ENCODE peak calls at places on chromosomes 6 and 20, in nine cellular contexts. One of them, this sample, is unnamed.

GRCh38 chr6:16909599-16910360 is 148.5 kb upstream of the ATXN1 start:
- DNase-seq in astrocyte of the cerebellum: no peak
- DNase-seq in AG09309: peak; percentile 84
- DNase-seq in esophagus squamous epithelium: no peak
- DNase-seq in keratinocyte: no peak
- DNase-seq in HFFc6: peak; percentile 99
- DNase-seq in fibroblast of lung: peak; percentile 97
- DNase-seq in stomach: no peak
- DNase-seq in endothelial cell of umbilical vein: no peak
- DNase-seq in this sample: no peak

GRCh38 chr6:10633216-10633615 is 61.2 kb downstream of the C6orf52 start:
- DNase-seq in stomach: no peak
- DNase-seq in endothelial cell of umbilical vein: peak; percentile 76
- DNase-seq in HFFc6: peak; percentile 91
- DNase-seq in AG09309: peak; percentile 11
- DNase-seq in fibroblast of lung: peak; percentile 82
- DNase-seq in keratinocyte: peak; percentile 60
- DNase-seq in astrocyte of the cerebellum: peak; percentile 33
- DNase-seq in esophagus squamous epithelium: no peak
- DNase-seq in this sample: no peak

GRCh38 chr6:134022650-134023049 is 29.8 kb downstream of the SLC2A12 start:
- DNase-seq in HFFc6: no peak
- DNase-seq in endothelial cell of umbilical vein: no peak
- DNase-seq in stomach: no peak
- DNase-seq in keratinocyte: no peak
- DNase-seq in AG09309: no peak
- DNase-seq in astrocyte of the cerebellum: no peak
- DNase-seq in esophagus squamous epithelium: no peak
- DNase-seq in fibroblast of lung: no peak
- DNase-seq in this sample: no peak

GRCh38 chr6:73152998-73153757 is 72.1 kb downstream of the KHDC1L start:
- DNase-seq in stomach: no peak
- DNase-seq in keratinocyte: no peak
- DNase-seq in endothelial cell of umbilical vein: no peak
- DNase-seq in esophagus squamous epithelium: no peak
- DNase-seq in HFFc6: peak; percentile 30
- DNase-seq in AG09309: peak; percentile 17
- DNase-seq in fibroblast of lung: peak; percentile 14
- DNase-seq in astrocyte of the cerebellum: no peak
- DNase-seq in this sample: no peak

GRCh38 chr20:24487240-24487639 is 17.8 kb downstream of the SYNDIG1 start:
- DNase-seq in endothelial cell of umbilical vein: no peak
- DNase-seq in HFFc6: no peak
- DNase-seq in AG09309: no peak
- DNase-seq in keratinocyte: no peak
- DNase-seq in stomach: no peak
- DNase-seq in esophagus squamous epithelium: no peak
- DNase-seq in fibroblast of lung: no peak
- DNase-seq in astrocyte of the cerebellum: no peak
- DNase-seq in this sample: no peak

GRCh38 chr6:1712451-1712850 is 102.7 kb downstream of the FOXC1 start:
- DNase-seq in keratinocyte: no peak
- DNase-seq in AG09309: no peak
- DNase-seq in esophagus squamous epithelium: no peak
- DNase-seq in astrocyte of the cerebellum: no peak
- DNase-seq in fibroblast of lung: no peak
- DNase-seq in stomach: no peak
- DNase-seq in HFFc6: no peak
- DNase-seq in endothelial cell of umbilical vein: no peak
- DNase-seq in this sample: no peak

GRCh38 chr6:157304840-157305675 is 18.3 kb downstream of the TMEM242 start:
- DNase-seq in AG09309: no peak
- DNase-seq in esophagus squamous epithelium: no peak
- DNase-seq in astrocyte of the cerebellum: no peak
- DNase-seq in stomach: peak; percentile 44
- DNase-seq in HFFc6: peak; percentile 9
- DNase-seq in fibroblast of lung: peak; percentile 57
- DNase-seq in endothelial cell of umbilical vein: peak; percentile 85
- DNase-seq in keratinocyte: no peak
- DNase-seq in this sample: no peak

GRCh38 chr6:12761376-12762115 is 45.0 kb downstream of the PHACTR1 start:
- DNase-seq in endothelial cell of umbilical vein: no peak
- DNase-seq in AG09309: peak; percentile 87
- DNase-seq in stomach: no peak
- DNase-seq in astrocyte of the cerebellum: no peak
- DNase-seq in fibroblast of lung: peak; percentile 98
- DNase-seq in HFFc6: peak; percentile 95
- DNase-seq in esophagus squamous epithelium: no peak
- DNase-seq in keratinocyte: no peak
- DNase-seq in this sample: no peak

GRCh38 chr6:1059596-1059995 is 252.3 kb upstream of the FOXQ1 start:
- DNase-seq in astrocyte of the cerebellum: no peak
- DNase-seq in stomach: no peak
- DNase-seq in HFFc6: no peak
- DNase-seq in AG09309: no peak
- DNase-seq in endothelial cell of umbilical vein: no peak
- DNase-seq in fibroblast of lung: no peak
- DNase-seq in esophagus squamous epithelium: no peak
- DNase-seq in keratinocyte: no peak
- DNase-seq in this sample: no peak

GRCh38 chr6:130978660-130979396 is 84.2 kb downstream of the EPB41L2 start:
- DNase-seq in astrocyte of the cerebellum: no peak
- DNase-seq in fibroblast of lung: no peak
- DNase-seq in endothelial cell of umbilical vein: no peak
- DNase-seq in keratinocyte: no peak
- DNase-seq in stomach: no peak
- DNase-seq in AG09309: no peak
- DNase-seq in esophagus squamous epithelium: no peak
- DNase-seq in HFFc6: no peak
- DNase-seq in this sample: no peak

GRCh38 chr6:110529355-110529754 is 52.9 kb upstream of the SLC22A16 start:
- DNase-seq in HFFc6: peak; percentile 81
- DNase-seq in AG09309: no peak
- DNase-seq in fibroblast of lung: peak; percentile 76
- DNase-seq in esophagus squamous epithelium: no peak
- DNase-seq in stomach: no peak
- DNase-seq in astrocyte of the cerebellum: no peak
- DNase-seq in endothelial cell of umbilical vein: peak; percentile 52
- DNase-seq in keratinocyte: no peak
- DNase-seq in this sample: no peak

GRCh38 chr6:167115054-167115453 is 7.8 kb upstream of the CCR6 start:
- DNase-seq in AG09309: no peak
- DNase-seq in esophagus squamous epithelium: no peak
- DNase-seq in endothelial cell of umbilical vein: no peak
- DNase-seq in keratinocyte: no peak
- DNase-seq in fibroblast of lung: no peak
- DNase-seq in astrocyte of the cerebellum: no peak
- DNase-seq in HFFc6: no peak
- DNase-seq in stomach: no peak
- DNase-seq in this sample: no peak

GRCh38 chr6:169880516-169880915 is 129.1 kb downstream of the ERMARD start:
- DNase-seq in stomach: no peak
- DNase-seq in esophagus squamous epithelium: no peak
- DNase-seq in astrocyte of the cerebellum: no peak
- DNase-seq in HFFc6: no peak
- DNase-seq in endothelial cell of umbilical vein: no peak
- DNase-seq in keratinocyte: no peak
- DNase-seq in AG09309: no peak
- DNase-seq in fibroblast of lung: no peak
- DNase-seq in this sample: no peak

GRCh38 chr6:4253604-4254211 is 118.3 kb upstream of the ECI2 start:
- DNase-seq in AG09309: peak; percentile 27
- DNase-seq in fibroblast of lung: peak; percentile 65
- DNase-seq in esophagus squamous epithelium: no peak
- DNase-seq in endothelial cell of umbilical vein: peak; percentile 96
- DNase-seq in stomach: peak; percentile 32
- DNase-seq in astrocyte of the cerebellum: peak; percentile 34
- DNase-seq in keratinocyte: no peak
- DNase-seq in HFFc6: peak; percentile 78
- DNase-seq in this sample: no peak
- TF ChIP-seq CTCF in AG09309: peak; percentile 65
- TF ChIP-seq CTCF in fibroblast of lung: peak; percentile 70
- TF ChIP-seq CTCF in esophagus squamous epithelium: peak; percentile 39
- TF ChIP-seq CTCF in endothelial cell of umbilical vein: peak; percentile 75
- TF ChIP-seq CTCF in stomach: peak; percentile 34
- TF ChIP-seq CTCF in astrocyte of the cerebellum: peak; percentile 61
- TF ChIP-seq CTCF in keratinocyte: peak; percentile 73
- TF ChIP-seq CTCF in HFFc6: peak; percentile 74
- TF ChIP-seq CTCF in this sample: no peak

GRCh38 chr6:76166874-76167273 is 94.4 kb upstream of the IMPG1 start:
- DNase-seq in endothelial cell of umbilical vein: no peak
- DNase-seq in fibroblast of lung: no peak
- DNase-seq in keratinocyte: no peak
- DNase-seq in esophagus squamous epithelium: no peak
- DNase-seq in stomach: no peak
- DNase-seq in astrocyte of the cerebellum: no peak
- DNase-seq in HFFc6: no peak
- DNase-seq in AG09309: no peak
- DNase-seq in this sample: no peak
- TF ChIP-seq CTCF in endothelial cell of umbilical vein: no peak
- TF ChIP-seq CTCF in fibroblast of lung: no peak
- TF ChIP-seq CTCF in keratinocyte: no peak
- TF ChIP-seq CTCF in esophagus squamous epithelium: no peak
- TF ChIP-seq CTCF in stomach: no peak
- TF ChIP-seq CTCF in astrocyte of the cerebellum: no peak
- TF ChIP-seq CTCF in HFFc6: no peak
- TF ChIP-seq CTCF in AG09309: no peak
- TF ChIP-seq CTCF in this sample: no peak

GRCh38 chr6:128518531-128519131 is 1.8 kb downstream of the PTPRK start:
- DNase-seq in stomach: no peak
- DNase-seq in keratinocyte: no peak
- DNase-seq in AG09309: no peak
- DNase-seq in astrocyte of the cerebellum: no peak
- DNase-seq in endothelial cell of umbilical vein: peak; percentile 64
- DNase-seq in esophagus squamous epithelium: no peak
- DNase-seq in HFFc6: no peak
- DNase-seq in fibroblast of lung: no peak
- DNase-seq in this sample: no peak

GRCh38 chr6:128521302-128521632 is 868 bp upstream of the PTPRK start:
- DNase-seq in stomach: no peak
- DNase-seq in endothelial cell of umbilical vein: no peak
- DNase-seq in keratinocyte: no peak
- DNase-seq in astrocyte of the cerebellum: no peak
- DNase-seq in fibroblast of lung: no peak
- DNase-seq in AG09309: no peak
- DNase-seq in esophagus squamous epithelium: no peak
- DNase-seq in HFFc6: peak; percentile 50
- DNase-seq in this sample: no peak

GRCh38 chr6:128519931-128520435 is 416 bp downstream of the PTPRK start:
- DNase-seq in endothelial cell of umbilical vein: no peak
- DNase-seq in astrocyte of the cerebellum: no peak
- DNase-seq in esophagus squamous epithelium: no peak
- DNase-seq in HFFc6: no peak
- DNase-seq in fibroblast of lung: no peak
- DNase-seq in AG09309: no peak
- DNase-seq in stomach: peak; percentile 45
- DNase-seq in keratinocyte: no peak
- DNase-seq in this sample: no peak

GRCh38 chr6:128520436-128521301 is at the start of gene PTPRK:
- DNase-seq in keratinocyte: no peak
- DNase-seq in fibroblast of lung: peak; percentile 92
- DNase-seq in astrocyte of the cerebellum: peak; percentile 83
- DNase-seq in endothelial cell of umbilical vein: peak; percentile 94
- DNase-seq in AG09309: no peak
- DNase-seq in HFFc6: peak; percentile 88
- DNase-seq in esophagus squamous epithelium: no peak
- DNase-seq in stomach: peak; percentile 95
- DNase-seq in this sample: peak; percentile 89

DNA sequence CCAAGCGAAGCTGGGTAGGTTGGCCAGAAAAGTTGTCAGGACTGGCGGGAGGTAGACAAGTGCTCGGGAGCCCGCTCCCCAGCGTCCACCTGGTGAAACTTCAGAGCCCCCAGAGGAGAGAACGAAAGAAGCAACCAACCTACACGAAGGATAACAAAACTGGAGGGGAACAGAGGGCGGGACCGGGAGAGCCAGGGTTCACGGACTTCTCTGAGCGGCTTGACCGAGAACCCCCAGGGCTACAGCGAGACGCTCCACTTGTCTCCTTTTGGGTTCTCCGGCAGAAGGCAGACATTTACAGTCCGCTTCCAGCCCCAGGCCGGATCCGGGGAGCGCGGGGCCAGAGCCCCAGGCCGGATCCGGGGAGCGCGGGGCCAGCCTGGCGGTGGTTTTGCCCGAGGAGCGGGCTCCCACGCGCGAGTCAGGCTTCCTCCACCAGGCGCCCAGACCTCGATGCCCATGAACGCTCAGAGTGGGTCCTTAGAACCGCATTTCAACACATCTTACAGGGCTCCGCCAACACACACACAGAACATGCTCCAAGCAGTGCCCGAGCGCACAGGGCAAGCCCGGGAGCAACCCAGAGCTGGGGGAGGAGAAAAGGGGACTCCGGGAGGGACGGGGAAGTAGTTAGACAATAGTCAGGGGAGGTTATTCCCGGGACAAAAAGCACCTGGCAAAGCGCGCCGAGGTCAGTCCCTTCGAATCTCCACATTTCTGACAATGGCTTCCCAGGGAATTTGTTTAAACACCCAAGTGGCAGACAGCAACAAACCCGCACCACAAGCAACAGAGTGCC is 1.1 kb downstream of the PTPRK start:
- DNase-seq in astrocyte of the cerebellum: no peak
- DNase-seq in AG09309: no peak
- DNase-seq in HFFc6: peak; percentile 36
- DNase-seq in esophagus squamous epithelium: no peak
- DNase-seq in stomach: peak; percentile 58
- DNase-seq in keratinocyte: no peak
- DNase-seq in fibroblast of lung: peak; percentile 59
- DNase-seq in endothelial cell of umbilical vein: peak; percentile 69
- DNase-seq in this sample: peak; percentile 30
- TF ChIP-seq CTCF in astrocyte of the cerebellum: peak; percentile 51
- TF ChIP-seq CTCF in AG09309: peak; percentile 29
- TF ChIP-seq CTCF in HFFc6: peak; percentile 8
- TF ChIP-seq CTCF in esophagus squamous epithelium: no peak
- TF ChIP-seq CTCF in stomach: no peak
- TF ChIP-seq CTCF in keratinocyte: peak; percentile 5
- TF ChIP-seq CTCF in fibroblast of lung: no peak
- TF ChIP-seq CTCF in endothelial cell of umbilical vein: no peak
- TF ChIP-seq CTCF in this sample: peak; percentile 30

DNA sequence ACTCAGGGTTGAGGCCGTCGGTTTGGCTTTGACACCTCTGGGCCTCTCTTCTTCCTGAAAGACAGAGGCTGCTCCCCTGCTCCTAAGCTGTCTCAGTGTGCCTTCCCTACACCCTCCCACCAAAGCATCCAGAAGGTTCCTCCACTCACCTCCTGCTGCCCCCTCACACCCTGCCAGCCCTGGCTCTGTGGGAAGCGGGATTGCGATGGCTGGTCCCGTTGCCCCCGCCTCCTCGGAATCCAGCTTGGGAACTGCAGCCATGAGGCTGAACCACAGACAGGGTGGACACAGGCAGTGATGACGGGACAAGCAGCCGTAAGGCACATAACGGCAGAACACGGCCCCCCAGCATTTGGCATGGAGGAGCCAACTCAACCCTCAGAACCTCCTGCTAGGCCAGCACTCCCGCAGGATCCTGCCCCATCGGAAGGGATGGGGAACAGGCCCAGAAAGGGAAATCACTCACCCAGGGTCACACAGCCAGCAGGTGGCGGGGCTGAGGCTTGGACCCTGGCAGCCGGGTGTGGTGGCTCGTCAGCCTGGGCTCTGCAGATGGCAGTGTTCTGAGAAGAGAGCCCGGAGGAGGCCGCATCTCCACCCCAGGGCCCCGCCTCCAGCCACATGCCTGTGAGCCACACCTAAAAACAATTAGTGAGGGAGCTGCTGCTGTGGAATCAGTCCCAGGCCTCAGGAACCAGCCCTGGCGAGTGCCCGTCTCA is 139.6 kb downstream of the PHACTR3 start:
- DNase-seq in esophagus squamous epithelium: no peak
- DNase-seq in HFFc6: no peak
- DNase-seq in stomach: no peak
- DNase-seq in fibroblast of lung: no peak
- DNase-seq in astrocyte of the cerebellum: no peak
- DNase-seq in endothelial cell of umbilical vein: no peak
- DNase-seq in AG09309: no peak
- DNase-seq in keratinocyte: no peak
- DNase-seq in this sample: no peak
- TF ChIP-seq CTCF in esophagus squamous epithelium: no peak
- TF ChIP-seq CTCF in HFFc6: no peak
- TF ChIP-seq CTCF in stomach: no peak
- TF ChIP-seq CTCF in fibroblast of lung: no peak
- TF ChIP-seq CTCF in astrocyte of the cerebellum: no peak
- TF ChIP-seq CTCF in endothelial cell of umbilical vein: no peak
- TF ChIP-seq CTCF in AG09309: no peak
- TF ChIP-seq CTCF in keratinocyte: no peak
- TF ChIP-seq CTCF in this sample: no peak

This sample was measured in neural crest cell.